ENCODE peak calls at places on chromosomes 2 and 18, in nine cellular contexts. O is pancreas; H is HepG2; F is lung; T is CD8-positive, alpha-beta T cell; S is left lung; G is right cardiac atrium; B is psoas muscle; N is lower lobe of right lung. A is an unnamed sample. For H3K27me3, the result is how much of the 10 kb centered on the place peaks cover.

GRCh38 chr2:138087761-138088602 is 123.7 kb downstream of the HNMT start:
- ATAC-seq in S (no peak), O (peak), T (no peak), G (no peak), F (no peak), N (no peak), B (no peak), H (no peak), A (no peak)

GRCh38 chr18:48600746-48601090 is 61.9 kb downstream of the CTIF start:
- ATAC-seq in B (peak), G (peak), H (no peak), T (no peak), O (no peak), N (no peak), F (no peak), S (no peak), A (no peak)

GRCh38 chr2:53594586-53594918 is 173.1 kb upstream of the CHAC2 start:
- ATAC-seq in N (no peak), T (no peak), S (peak), G (no peak), H (no peak), B (no peak), O (no peak), F (no peak), A (no peak)

GRCh38 chr2:42585779-42586178 is 17.3 kb downstream of the MTA3 start:
- ATAC-seq in O (no peak), B (no peak), F (no peak), T (no peak), H (peak), G (no peak), S (peak), N (no peak), A (no peak)

GRCh38 chr18:75209129-75209951 is at the start of gene PTGR3:
- ATAC-seq in T (peak), N (peak), O (peak), G (peak), B (peak), F (peak), H (peak), S (peak), A (peak)

GRCh38 chr2:44560352-44560751 is 198.6 kb downstream of the CAMKMT start:
- ATAC-seq in S (peak), H (no peak), N (no peak), F (no peak), G (no peak), O (no peak), T (no peak), B (no peak), A (no peak)

GRCh38 chr18:78673516-78674321 is 305.9 kb upstream of the SALL3 start:
- ATAC-seq in G (no peak), B (no peak), S (no peak), N (no peak), F (no peak), H (no peak), O (no peak), T (no peak), A (no peak)

GRCh38 chr18:12645264-12645663 is 12.6 kb downstream of the SPIRE1 start:
- ATAC-seq in T (no peak), N (peak), O (no peak), G (peak), H (no peak), F (peak), B (peak), S (no peak), A (no peak)

GRCh38 chr2:31430439-31431165 is 16.1 kb upstream of the XDH start:
- ATAC-seq in H (no peak), N (no peak), B (no peak), F (no peak), S (no peak), O (no peak), T (no peak), G (no peak), A (no peak)

GRCh38 chr2:44369392-44369791 is 7.6 kb downstream of the CAMKMT start:
- ATAC-seq in H (no peak), O (no peak), F (no peak), T (no peak), N (no peak), S (no peak), G (no peak), B (no peak), A (no peak)

GRCh38 chr2:157897106-157897971 is 21.2 kb upstream of the ACVR1 start:
- ATAC-seq in O (no peak), H (no peak), B (no peak), F (no peak), T (peak), G (no peak), N (peak), S (no peak), A (no peak)

GRCh38 chr2:144234115-144234772 is 285.7 kb downstream of the ZEB2 start:
- ATAC-seq in B (no peak), G (no peak), F (no peak), H (no peak), T (no peak), O (no peak), S (no peak), N (no peak), A (no peak)

DNA sequence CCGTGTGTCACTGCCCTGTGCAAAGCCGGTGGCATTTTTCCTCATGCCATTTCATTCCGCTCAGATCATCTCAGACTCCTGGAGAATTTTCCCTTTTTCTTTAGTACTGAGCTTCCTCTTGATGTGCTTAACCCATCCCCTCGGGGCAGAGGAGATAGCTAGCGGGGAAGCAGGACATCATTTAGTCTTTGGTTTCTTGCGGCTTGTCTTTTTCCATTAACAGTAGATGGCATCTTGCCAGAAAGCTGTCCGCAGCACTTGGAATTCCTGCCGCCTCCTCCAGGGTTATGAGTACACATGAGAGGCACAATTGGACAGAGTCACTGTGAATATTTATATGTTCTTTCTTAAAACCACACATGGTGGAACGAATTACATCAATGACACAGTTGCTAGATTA is 226.6 kb downstream of the ALPK2 start:
- ATAC-seq in S (peak), N (peak), H (no peak), F (no peak), B (peak), O (peak), G (peak), T (no peak), A (no peak)
- H3K27ac ChIP-seq in S (no peak), N (no peak), H (peak), F (no peak), B (no peak), O (no peak), G (no peak), T (no peak), A (no peak)

DNA sequence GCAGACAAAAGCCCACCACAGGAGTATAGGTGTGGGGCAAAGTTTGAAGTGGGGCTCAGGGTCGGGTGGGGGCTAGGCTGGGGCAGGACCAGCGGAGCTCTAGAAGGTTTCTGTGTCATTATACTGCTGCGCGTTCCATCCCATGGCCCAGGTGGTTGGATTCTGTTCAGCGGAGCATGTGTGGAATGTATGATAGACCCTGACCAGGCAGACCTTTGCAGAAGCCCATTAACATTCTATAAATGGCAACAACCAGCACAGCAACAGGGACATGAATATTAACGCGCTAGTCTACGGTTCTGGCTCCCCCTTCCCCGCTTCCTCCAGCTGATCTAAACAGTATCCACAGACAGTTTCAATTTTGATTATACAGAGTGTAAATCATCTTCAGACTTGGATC is 4.1 kb upstream of the PRKCE start:
- ATAC-seq in B (no peak), N (no peak), O (no peak), G (no peak), T (no peak), H (no peak), S (no peak), F (no peak), A (no peak)
- H3K27me3 ChIP-seq in B (under half), N (under half), O (under half), G (under half), T (under half), H (under half), S (under half), F (under half), A (under half)

GRCh38 chr2:199458806-199459285 is 1.1 kb upstream of the SATB2 start:
- ATAC-seq in G (peak), S (peak), B (peak), H (peak), N (peak), O (peak), F (peak), T (peak), A (peak)
- H3K4me3 ChIP-seq in G (peak), S (peak), B (peak), H (peak), N (peak), O (peak), F (peak), T (peak), A (peak)

GRCh38 chr2:6922201-6922656 is 5.0 kb downstream of the RNF144A start:
- ATAC-seq in S (peak), H (peak), T (peak), F (no peak), G (no peak), N (no peak), B (no peak), O (no peak), A (no peak)

GRCh38 chr2:6924101-6924917 is 7.1 kb downstream of the RNF144A start:
- ATAC-seq in T (no peak), B (no peak), N (no peak), S (no peak), O (no peak), F (no peak), H (no peak), G (no peak), A (no peak)

GRCh38 chr2:6923319-6923718 is 6.1 kb downstream of the RNF144A start:
- ATAC-seq in B (peak), O (no peak), N (no peak), G (peak), H (no peak), F (no peak), S (no peak), T (no peak), A (no peak)

GRCh38 chr2:6919912-6920905 is 3.0 kb downstream of the RNF144A start:
- ATAC-seq in N (no peak), B (no peak), T (no peak), F (no peak), S (no peak), G (no peak), O (no peak), H (no peak), A (no peak)

GRCh38 chr2:6921321-6921922 is 4.2 kb downstream of the RNF144A start:
- ATAC-seq in B (no peak), S (no peak), G (no peak), H (peak), T (no peak), N (no peak), F (no peak), O (no peak), A (no peak)
- H3K27ac ChIP-seq in B (no peak), S (no peak), G (no peak), H (peak), T (no peak), N (no peak), F (no peak), O (peak), A (no peak)

A was measured in gastroesophageal sphincter.